ENCODE peak calls at places on chromosomes 5 and 9, in seven cellular contexts. One of them, this sample, is unnamed.

GRCh38 chr5:132668706-132669454 is 4.9 kb upstream of the IL4 start:
- DNase-seq in HCT116: no peak
- DNase-seq in H1: no peak
- DNase-seq in K562: no peak
- DNase-seq in GM12878: no peak
- DNase-seq in HepG2: no peak
- DNase-seq in SK-N-SH: no peak
- DNase-seq in this sample: no peak

GRCh38 chr9:82031538-82032280 is 43.1 kb downstream of the SPATA31D1 start:
- DNase-seq in HCT116: peak
- DNase-seq in H1: no peak
- DNase-seq in K562: no peak
- DNase-seq in GM12878: no peak
- DNase-seq in HepG2: peak
- DNase-seq in SK-N-SH: no peak
- DNase-seq in this sample: no peak

GRCh38 chr5:4230905-4231561 is 635.4 kb downstream of the IRX1 start:
- DNase-seq in HCT116: no peak
- DNase-seq in H1: no peak
- DNase-seq in K562: no peak
- DNase-seq in GM12878: no peak
- DNase-seq in HepG2: no peak
- DNase-seq in SK-N-SH: no peak
- DNase-seq in this sample: no peak

GRCh38 chr5:173802670-173803165 is 85.4 kb upstream of the CPEB4 start:
- DNase-seq in HCT116: no peak
- DNase-seq in H1: no peak
- DNase-seq in K562: no peak
- DNase-seq in GM12878: no peak
- DNase-seq in HepG2: peak
- DNase-seq in SK-N-SH: no peak
- DNase-seq in this sample: no peak

GRCh38 chr9:124216474-124217176 is 41.1 kb upstream of the NEK6 start:
- DNase-seq in HCT116: no peak
- DNase-seq in H1: no peak
- DNase-seq in K562: no peak
- DNase-seq in GM12878: peak
- DNase-seq in HepG2: no peak
- DNase-seq in SK-N-SH: no peak
- DNase-seq in this sample: no peak

GRCh38 chr9:122380293-122380692 is 9.5 kb downstream of the PTGS1 start:
- DNase-seq in HCT116: no peak
- DNase-seq in H1: no peak
- DNase-seq in K562: no peak
- DNase-seq in GM12878: no peak
- DNase-seq in HepG2: no peak
- DNase-seq in SK-N-SH: no peak
- DNase-seq in this sample: no peak

GRCh38 chr9:126157826-126158431 is 168.7 kb upstream of the MVB12B start:
- DNase-seq in HCT116: no peak
- DNase-seq in H1: no peak
- DNase-seq in K562: no peak
- DNase-seq in GM12878: no peak
- DNase-seq in HepG2: no peak
- DNase-seq in SK-N-SH: no peak
- DNase-seq in this sample: no peak

GRCh38 chr9:571066-571465 is 270.4 kb upstream of the DMRT1 start:
- DNase-seq in HCT116: no peak
- DNase-seq in H1: no peak
- DNase-seq in K562: no peak
- DNase-seq in GM12878: no peak
- DNase-seq in HepG2: no peak
- DNase-seq in SK-N-SH: no peak
- DNase-seq in this sample: no peak

GRCh38 chr9:129038109-129038852 is 1.9 kb downstream of the MIGA2 start:
- DNase-seq in HCT116: no peak
- DNase-seq in H1: no peak
- DNase-seq in K562: peak
- DNase-seq in GM12878: no peak
- DNase-seq in HepG2: peak
- DNase-seq in SK-N-SH: no peak
- DNase-seq in this sample: no peak

GRCh38 chr9:107213561-107214028 is 69.5 kb upstream of the RAD23B start:
- DNase-seq in HCT116: peak
- DNase-seq in H1: peak
- DNase-seq in K562: peak
- DNase-seq in GM12878: peak
- DNase-seq in HepG2: peak
- DNase-seq in SK-N-SH: no peak
- DNase-seq in this sample: no peak

GRCh38 chr5:50794812-50795211 is 128.4 kb downstream of the PARP8 start:
- DNase-seq in HCT116: no peak
- DNase-seq in H1: no peak
- DNase-seq in K562: no peak
- DNase-seq in GM12878: no peak
- DNase-seq in HepG2: no peak
- DNase-seq in SK-N-SH: no peak
- DNase-seq in this sample: peak

GRCh38 chr9:82117025-82117424 is 128.5 kb downstream of the SPATA31D1 start:
- DNase-seq in HCT116: no peak
- DNase-seq in H1: no peak
- DNase-seq in K562: no peak
- DNase-seq in GM12878: no peak
- DNase-seq in HepG2: no peak
- DNase-seq in SK-N-SH: peak
- DNase-seq in this sample: no peak

GRCh38 chr5:104859437-104859836 is 1296.8 kb upstream of the NUDT12 start:
- DNase-seq in HCT116: no peak
- DNase-seq in H1: no peak
- DNase-seq in K562: no peak
- DNase-seq in GM12878: no peak
- DNase-seq in HepG2: no peak
- DNase-seq in SK-N-SH: no peak
- DNase-seq in this sample: no peak

GRCh38 chr9:110040788-110041187 is 167.2 kb downstream of the C9orf152 start:
- DNase-seq in HCT116: no peak
- DNase-seq in H1: no peak
- DNase-seq in K562: no peak
- DNase-seq in GM12878: no peak
- DNase-seq in HepG2: peak
- DNase-seq in SK-N-SH: no peak
- DNase-seq in this sample: no peak

DNA sequence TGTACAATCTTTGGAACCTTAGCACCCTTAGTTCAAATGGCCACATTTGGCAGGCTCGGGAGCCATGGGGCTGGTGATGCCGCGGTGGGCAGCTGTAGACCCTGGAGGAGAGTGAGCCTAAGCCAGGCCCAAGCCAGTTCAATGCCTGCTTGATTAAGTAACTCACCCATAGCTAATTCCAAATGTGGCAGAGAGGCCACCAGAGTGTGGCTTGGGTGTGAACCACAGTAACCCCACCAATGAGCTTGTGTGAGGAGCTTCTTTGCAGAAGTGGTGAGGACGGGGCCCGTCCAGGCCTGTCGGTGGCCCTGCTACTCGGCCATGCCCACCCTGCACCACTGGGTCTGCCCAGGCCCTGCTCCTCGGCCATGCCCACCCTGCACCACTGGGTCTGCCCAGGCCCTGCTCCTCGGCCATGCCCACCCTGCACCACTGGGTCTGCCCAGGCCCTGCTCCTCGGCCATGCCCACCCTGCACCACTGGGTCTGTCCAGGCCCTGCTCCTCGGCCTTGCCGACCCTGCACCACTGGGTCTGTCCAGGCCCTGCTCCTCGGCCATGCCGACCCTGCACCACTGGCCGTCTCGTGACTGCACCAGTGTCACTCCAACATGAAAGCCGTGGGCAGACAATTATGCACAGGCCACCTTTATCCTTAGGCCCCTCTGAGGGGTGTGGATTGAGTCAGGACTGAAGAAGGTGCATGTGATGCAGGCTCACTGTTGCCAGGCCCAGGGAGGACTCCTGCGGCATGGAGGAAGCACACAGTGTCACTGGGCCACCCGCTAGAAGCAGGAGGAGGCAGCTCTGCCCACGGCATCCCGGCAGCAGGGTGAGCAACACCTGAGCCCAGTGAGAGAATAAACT is 75.4 kb downstream of the MRPL36 start:
- DNase-seq in HCT116: no peak
- DNase-seq in H1: no peak
- DNase-seq in K562: no peak
- DNase-seq in GM12878: no peak
- DNase-seq in HepG2: no peak
- DNase-seq in SK-N-SH: no peak
- DNase-seq in this sample: no peak
- TF ChIP-seq JUND in HCT116: no peak
- TF ChIP-seq JUND in H1: no peak
- TF ChIP-seq JUND in K562: no peak
- TF ChIP-seq JUND in GM12878: no peak
- TF ChIP-seq JUND in HepG2: no peak
- TF ChIP-seq JUND in SK-N-SH: no peak
- TF ChIP-seq JUND in this sample: no peak

GRCh38 chr9:36023260-36024048 is 13.3 kb upstream of the RECK start:
- DNase-seq in HCT116: peak
- DNase-seq in H1: no peak
- DNase-seq in K562: peak
- DNase-seq in GM12878: peak
- DNase-seq in HepG2: peak
- DNase-seq in SK-N-SH: peak
- DNase-seq in this sample: peak
- TF ChIP-seq JUND in HCT116: no peak
- TF ChIP-seq JUND in H1: no peak
- TF ChIP-seq JUND in K562: no peak
- TF ChIP-seq JUND in GM12878: no peak
- TF ChIP-seq JUND in HepG2: no peak
- TF ChIP-seq JUND in SK-N-SH: no peak
- TF ChIP-seq JUND in this sample: no peak

GRCh38 chr5:62616615-62617277 is 38.1 kb downstream of the LRRC70 start:
- DNase-seq in HCT116: no peak
- DNase-seq in H1: no peak
- DNase-seq in K562: no peak
- DNase-seq in GM12878: no peak
- DNase-seq in HepG2: no peak
- DNase-seq in SK-N-SH: no peak
- DNase-seq in this sample: no peak

GRCh38 chr5:62626534-62626933 is 47.9 kb downstream of the LRRC70 start:
- DNase-seq in HCT116: no peak
- DNase-seq in H1: no peak
- DNase-seq in K562: no peak
- DNase-seq in GM12878: no peak
- DNase-seq in HepG2: no peak
- DNase-seq in SK-N-SH: no peak
- DNase-seq in this sample: no peak

GRCh38 chr5:62627121-62627520 is 48.5 kb downstream of the LRRC70 start:
- DNase-seq in HCT116: no peak
- DNase-seq in H1: no peak
- DNase-seq in K562: no peak
- DNase-seq in GM12878: no peak
- DNase-seq in HepG2: no peak
- DNase-seq in SK-N-SH: no peak
- DNase-seq in this sample: no peak

GRCh38 chr5:62617943-62618342 is 39.3 kb downstream of the LRRC70 start:
- DNase-seq in HCT116: no peak
- DNase-seq in H1: no peak
- DNase-seq in K562: no peak
- DNase-seq in GM12878: no peak
- DNase-seq in HepG2: no peak
- DNase-seq in SK-N-SH: no peak
- DNase-seq in this sample: no peak

GRCh38 chr5:62621280-62621679 is 42.7 kb downstream of the LRRC70 start:
- DNase-seq in HCT116: no peak
- DNase-seq in H1: peak
- DNase-seq in K562: peak
- DNase-seq in GM12878: no peak
- DNase-seq in HepG2: no peak
- DNase-seq in SK-N-SH: no peak
- DNase-seq in this sample: no peak
- TF ChIP-seq JUND in HCT116: no peak
- TF ChIP-seq JUND in H1: no peak
- TF ChIP-seq JUND in K562: no peak
- TF ChIP-seq JUND in GM12878: no peak
- TF ChIP-seq JUND in HepG2: no peak
- TF ChIP-seq JUND in SK-N-SH: no peak
- TF ChIP-seq JUND in this sample: no peak

GRCh38 chr5:109451161-109451560 is 41.4 kb upstream of the PJA2 start:
- DNase-seq in HCT116: no peak
- DNase-seq in H1: no peak
- DNase-seq in K562: no peak
- DNase-seq in GM12878: no peak
- DNase-seq in HepG2: no peak
- DNase-seq in SK-N-SH: no peak
- DNase-seq in this sample: no peak
- TF ChIP-seq JUND in HCT116: no peak
- TF ChIP-seq JUND in H1: no peak
- TF ChIP-seq JUND in K562: no peak
- TF ChIP-seq JUND in GM12878: no peak
- TF ChIP-seq JUND in HepG2: no peak
- TF ChIP-seq JUND in SK-N-SH: no peak
- TF ChIP-seq JUND in this sample: no peak

DNA sequence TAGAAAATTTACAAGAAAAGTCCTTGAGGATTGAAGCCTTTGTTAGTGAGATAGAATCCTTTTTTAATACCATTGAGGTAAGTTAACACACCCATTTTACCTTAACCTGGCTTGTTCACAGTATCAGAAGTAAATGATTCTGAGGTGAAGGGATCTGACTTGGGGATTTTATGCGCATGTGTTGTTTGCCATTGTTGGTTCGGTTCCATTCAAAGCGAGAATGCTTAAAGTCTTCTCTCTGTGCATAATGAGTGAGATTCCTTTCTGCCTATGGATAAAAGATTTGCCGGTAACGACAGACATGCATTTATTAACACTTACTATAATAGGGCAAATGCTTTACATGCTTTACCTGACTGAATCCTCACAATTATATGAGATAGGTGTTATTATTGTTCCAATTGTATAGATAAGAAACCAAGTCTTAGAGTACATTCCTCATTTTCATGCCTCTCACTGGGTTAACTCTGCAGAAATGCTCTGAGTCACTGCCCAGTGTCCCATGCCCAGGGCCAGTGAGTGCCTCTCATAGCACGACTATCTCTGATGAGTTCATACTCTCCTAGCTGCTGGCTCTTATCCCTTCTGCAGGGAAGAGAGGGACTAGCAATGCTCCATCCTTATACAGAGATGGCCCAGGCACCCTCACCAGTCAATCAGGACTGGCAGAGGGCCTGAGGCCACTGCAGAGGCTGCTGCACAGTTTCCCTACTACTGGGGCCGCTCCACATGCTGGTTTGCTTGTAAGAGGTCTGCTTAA is 54.4 kb downstream of the CMYA5 start:
- DNase-seq in HCT116: no peak
- DNase-seq in H1: no peak
- DNase-seq in K562: no peak
- DNase-seq in GM12878: no peak
- DNase-seq in HepG2: no peak
- DNase-seq in SK-N-SH: no peak
- DNase-seq in this sample: no peak
- TF ChIP-seq JUND in HCT116: no peak
- TF ChIP-seq JUND in H1: no peak
- TF ChIP-seq JUND in K562: no peak
- TF ChIP-seq JUND in GM12878: no peak
- TF ChIP-seq JUND in HepG2: no peak
- TF ChIP-seq JUND in SK-N-SH: no peak
- TF ChIP-seq JUND in this sample: no peak